ENCODE peak calls at places on chromosomes 4 and X, in ten cellular contexts. J, V, T, W, G, D, Y, I, H and Q are unnamed samples.

GRCh38 chr4:86307432-86307831 is 52.4 kb downstream of the MAPK10 start:
- DNase-seq in J (no peak), V (no peak), T (no peak), W (no peak), G (no peak), D (no peak), Y (no peak), I (no peak), H (no peak), Q (no peak)

GRCh38 chr4:138981930-138982390 is 33.6 kb upstream of the NOCT start:
- DNase-seq in J (no peak), V (peak), T (peak), W (peak), G (peak), D (no peak), Y (no peak), I (no peak), H (no peak), Q (peak)

GRCh38 chr4:4599886-4600285 is 58.0 kb upstream of the STX18 start:
- DNase-seq in J (no peak), V (no peak), T (no peak), W (no peak), G (no peak), D (no peak), Y (no peak), I (no peak), H (no peak), Q (no peak)

GRCh38 chr4:8792491-8792890 is 79.1 kb downstream of the HMX1 start:
- DNase-seq in J (no peak), V (no peak), T (no peak), W (no peak), G (no peak), D (no peak), Y (no peak), I (no peak), H (no peak), Q (no peak)

GRCh38 chr4:118941149-118941548 is 52.5 kb downstream of the SYNPO2 start:
- DNase-seq in J (no peak), V (no peak), T (no peak), W (peak), G (no peak), D (no peak), Y (no peak), I (no peak), H (no peak), Q (no peak)

GRCh38 chr4:110518889-110519490 is 43.0 kb downstream of the ENPEP start:
- DNase-seq in J (peak), V (no peak), T (no peak), W (peak), G (peak), D (no peak), Y (no peak), I (peak), H (no peak), Q (no peak)

GRCh38 chrX:141133272-141133671 is 43.7 kb downstream of the LDOC1 start:
- DNase-seq in J (no peak), V (no peak), T (no peak), W (no peak), G (no peak), D (no peak), Y (no peak), I (no peak), H (no peak), Q (no peak)

GRCh38 chr4:151169223-151169622 is 69.8 kb downstream of the RPS3A start:
- DNase-seq in J (peak), V (peak), T (peak), W (no peak), G (no peak), D (no peak), Y (no peak), I (no peak), H (no peak), Q (no peak)

GRCh38 chr4:32841217-32841616 is 2121.0 kb downstream of the PCDH7 start:
- DNase-seq in J (no peak), V (no peak), T (no peak), W (no peak), G (no peak), D (no peak), Y (no peak), I (no peak), H (no peak), Q (no peak)

GRCh38 chr4:162847945-162848549 is 318.6 kb downstream of the NAF1 start:
- DNase-seq in J (no peak), V (no peak), T (no peak), W (no peak), G (no peak), D (no peak), Y (no peak), I (no peak), H (no peak), Q (no peak)

GRCh38 chr4:36187723-36188333 is 56.5 kb downstream of the ARAP2 start:
- DNase-seq in J (peak), V (no peak), T (peak), W (peak), G (no peak), D (peak), Y (no peak), I (no peak), H (peak), Q (peak)

GRCh38 chrX:102858826-102859627 is 78.0 kb upstream of the RAB40AL start:
- DNase-seq in J (no peak), V (no peak), T (no peak), W (no peak), G (no peak), D (no peak), Y (no peak), I (peak), H (no peak), Q (no peak)

GRCh38 chrX:2715066-2715600 is 24.0 kb downstream of the CD99 start:
- DNase-seq in J (no peak), V (no peak), T (no peak), W (no peak), G (no peak), D (no peak), Y (no peak), I (no peak), H (no peak), Q (no peak)

GRCh38 chr4:7839856-7840255 is 99.8 kb downstream of the AFAP1 start:
- DNase-seq in J (no peak), V (no peak), T (no peak), W (no peak), G (no peak), D (no peak), Y (no peak), I (no peak), H (no peak), Q (no peak)

GRCh38 chr4:170047774-170048354 is 21.7 kb upstream of the MFAP3L start:
- DNase-seq in J (peak), V (peak), T (peak), W (peak), G (peak), D (peak), Y (peak), I (peak), H (peak), Q (peak)

GRCh38 chr4:3489451-3489962 is 26.4 kb downstream of the DOK7 start:
- DNase-seq in J (no peak), V (no peak), T (no peak), W (no peak), G (no peak), D (no peak), Y (no peak), I (peak), H (no peak), Q (peak)

GRCh38 chr4:136810626-136811025 is 721.7 kb downstream of the PCDH18 start:
- DNase-seq in J (no peak), V (no peak), T (no peak), W (no peak), G (no peak), D (no peak), Y (no peak), I (no peak), H (no peak), Q (no peak)

GRCh38 chr4:84677093-84677492 is 94.2 kb downstream of the CDS1 start:
- DNase-seq in J (peak), V (no peak), T (no peak), W (no peak), G (no peak), D (no peak), Y (no peak), I (no peak), H (no peak), Q (no peak)

GRCh38 chrX:40094041-40094899 is 3.5 kb downstream of the BCOR start:
- DNase-seq in J (peak), V (no peak), T (no peak), W (no peak), G (peak), D (peak), Y (peak), I (peak), H (no peak), Q (no peak)

GRCh38 chrX:39688576-39689373 is 409.0 kb downstream of the BCOR start:
- DNase-seq in J (peak), V (no peak), T (no peak), W (no peak), G (peak), D (peak), Y (peak), I (peak), H (no peak), Q (no peak)

GRCh38 chrX:323721-324628 is 5.4 kb upstream of the GTPBP6 start:
- DNase-seq in J (peak), V (peak), T (no peak), W (no peak), G (no peak), D (peak), Y (no peak), I (peak), H (no peak), Q (peak)

GRCh38 chrX:72268601-72269365 is 8.3 kb downstream of the RPS4X start:
- DNase-seq in J (no peak), V (peak), T (no peak), W (no peak), G (no peak), D (no peak), Y (no peak), I (no peak), H (no peak), Q (no peak)

GRCh38 chr4:86036729-86037128 is 323.1 kb downstream of the MAPK10 start:
- DNase-seq in J (no peak), V (no peak), T (no peak), W (no peak), G (no peak), D (no peak), Y (no peak), I (no peak), H (no peak), Q (no peak)

GRCh38 chr4:90745176-90745575 is 618.0 kb downstream of the CCSER1 start:
- DNase-seq in J (no peak), V (no peak), T (no peak), W (no peak), G (no peak), D (no peak), Y (no peak), I (no peak), H (no peak), Q (no peak)

GRCh38 chr4:184345573-184345922 is 127.9 kb upstream of the ENPP6 start:
- DNase-seq in J (peak), V (no peak), T (no peak), W (peak), G (no peak), D (no peak), Y (no peak), I (no peak), H (no peak), Q (no peak)

GRCh38 chr4:148170408-148171385 is 271.5 kb downstream of the NR3C2 start:
- DNase-seq in J (no peak), V (no peak), T (no peak), W (no peak), G (no peak), D (peak), Y (no peak), I (no peak), H (no peak), Q (no peak)

GRCh38 chr4:46781434-46782092 is 127.5 kb downstream of the COX7B2 start:
- DNase-seq in J (no peak), V (no peak), T (no peak), W (no peak), G (no peak), D (no peak), Y (no peak), I (no peak), H (no peak), Q (no peak)

GRCh38 chr4:55124337-55125076 is 888 bp downstream of the KDR start:
- DNase-seq in J (peak), V (no peak), T (no peak), W (no peak), G (no peak), D (no peak), Y (no peak), I (no peak), H (no peak), Q (no peak)

GRCh38 chr4:180060159-180060889 is 2182.9 kb upstream of the TENM3 start:
- DNase-seq in J (peak), V (no peak), T (no peak), W (no peak), G (no peak), D (no peak), Y (no peak), I (no peak), H (no peak), Q (no peak)

GRCh38 chr4:169201144-169202124 is 69.3 kb downstream of the SH3RF1 start:
- DNase-seq in J (no peak), V (no peak), T (peak), W (no peak), G (no peak), D (no peak), Y (no peak), I (no peak), H (no peak), Q (no peak)

GRCh38 chr4:156228706-156229105 is 275.0 kb upstream of the CTSO start:
- DNase-seq in J (no peak), V (no peak), T (no peak), W (no peak), G (no peak), D (no peak), Y (no peak), I (no peak), H (no peak), Q (no peak)

GRCh38 chr4:11070813-11071212 is 357.9 kb downstream of the HS3ST1 start:
- DNase-seq in J (no peak), V (no peak), T (no peak), W (no peak), G (no peak), D (no peak), Y (no peak), I (no peak), H (no peak), Q (no peak)

GRCh38 chr4:156634612-156635011 is 337.0 kb downstream of the PDGFC start:
- DNase-seq in J (no peak), V (no peak), T (no peak), W (no peak), G (no peak), D (no peak), Y (no peak), I (no peak), H (no peak), Q (no peak)

GRCh38 chr4:8340721-8341680 is 71.4 kb downstream of the HTRA3 start:
- DNase-seq in J (no peak), V (no peak), T (peak), W (no peak), G (no peak), D (no peak), Y (no peak), I (no peak), H (no peak), Q (no peak)

GRCh38 chrX:8731579-8732395 is at the start of gene ANOS1:
- DNase-seq in J (peak), V (no peak), T (no peak), W (no peak), G (peak), D (no peak), Y (no peak), I (peak), H (no peak), Q (peak)